ENCODE peak calls at places on chromosomes 16 and 17, in six cellular contexts. T is NT2/D1, H is foreskin fibroblast, C is AG04449, R is mesenchymal stem cell, Q is adrenal gland. O is an unnamed sample.

GRCh38 chr17:7548585-7549400 is at the start of gene TNFSF12:
- DNase-seq in T (no peak), C (no peak), H (peak; percentile 66), Q (peak; percentile 52), R (peak; percentile 40), O (no peak)

GRCh38 chr16:23436992-23437391 is 16.0 kb downstream of the COG7 start:
- DNase-seq in R (no peak), H (no peak), C (no peak), T (no peak), Q (no peak), O (no peak)

GRCh38 chr17:80097307-80097630 is 4.1 kb upstream of the GAA start:
- DNase-seq in T (no peak), Q (no peak), C (no peak), H (no peak), R (no peak), O (no peak)

GRCh38 chr17:75561927-75562603 is 25.5 kb upstream of the MYO15B start:
- DNase-seq in H (no peak), R (no peak), C (no peak), T (no peak), Q (peak; percentile 49), O (no peak)

GRCh38 chr16:22787456-22788189 is 26.3 kb upstream of the HS3ST2 start:
- DNase-seq in R (no peak), T (no peak), Q (no peak), H (peak; percentile 96), C (peak; percentile 55), O (peak; percentile 0)

GRCh38 chr17:72063262-72063661 is 57.6 kb upstream of the SOX9 start:
- DNase-seq in T (no peak), Q (no peak), H (no peak), C (no peak), R (no peak), O (no peak)

GRCh38 chr17:77212081-77212832 is 71.5 kb downstream of the SEC14L1 start:
- DNase-seq in T (no peak), Q (no peak), H (no peak), C (no peak), R (no peak), O (no peak)

GRCh38 chr17:66200685-66201092 is 8.8 kb upstream of the CEP112 start:
- DNase-seq in C (peak; percentile 14), T (no peak), Q (peak; percentile 41), H (peak; percentile 90), R (peak; percentile 81), O (no peak)

GRCh38 chr17:75047398-75048098 is 523 bp downstream of the KCTD2 start:
- DNase-seq in C (no peak), R (peak; percentile 20), Q (peak; percentile 54), H (peak; percentile 24), T (no peak), O (no peak)

GRCh38 chr17:43976956-43977837 is 23.5 kb upstream of the PYY start:
- DNase-seq in R (no peak), H (no peak), T (no peak), C (no peak), Q (no peak), O (no peak)
- H3K4me3 ChIP-seq in R (no peak overlapping the region), H (no peak overlapping the region), T (no peak overlapping the region), C (no peak overlapping the region), Q (no peak overlapping the region), O (no peak overlapping the region)

GRCh38 chr16:51151951-51152663 is 1.0 kb upstream of the SALL1 start:
- DNase-seq in C (no peak), H (peak; percentile 96), T (peak; percentile 92), Q (no peak), R (peak; percentile 96), O (no peak)

GRCh38 chr16:51154271-51155171 is 3.5 kb upstream of the SALL1 start:
- DNase-seq in Q (no peak), H (no peak), R (peak; percentile 66), T (no peak), C (no peak), O (no peak)

GRCh38 chr16:51151435-51151950 is 423 bp upstream of the SALL1 start:
- DNase-seq in Q (no peak), T (peak; percentile 81), R (peak; percentile 93), H (peak; percentile 87), C (no peak), O (no peak)

GRCh38 chr16:51153275-51153991 is 2.4 kb upstream of the SALL1 start:
- DNase-seq in T (no peak), R (peak; percentile 58), H (no peak), C (no peak), Q (no peak), O (no peak)

GRCh38 chr16:51152691-51153261 is 1.7 kb upstream of the SALL1 start:
- DNase-seq in H (peak; percentile 77), Q (no peak), R (peak; percentile 73), T (no peak), C (no peak), O (no peak)
- H3K4me3 ChIP-seq in H (peak overlapping the region; percentile 75), Q (peak overlapping the region; percentile 38), R (peak overlapping the region; percentile 94), T (peak overlapping the region; percentile 93), C (peak overlapping the region; percentile 76), O (peak overlapping the region; percentile 29)

DNA sequence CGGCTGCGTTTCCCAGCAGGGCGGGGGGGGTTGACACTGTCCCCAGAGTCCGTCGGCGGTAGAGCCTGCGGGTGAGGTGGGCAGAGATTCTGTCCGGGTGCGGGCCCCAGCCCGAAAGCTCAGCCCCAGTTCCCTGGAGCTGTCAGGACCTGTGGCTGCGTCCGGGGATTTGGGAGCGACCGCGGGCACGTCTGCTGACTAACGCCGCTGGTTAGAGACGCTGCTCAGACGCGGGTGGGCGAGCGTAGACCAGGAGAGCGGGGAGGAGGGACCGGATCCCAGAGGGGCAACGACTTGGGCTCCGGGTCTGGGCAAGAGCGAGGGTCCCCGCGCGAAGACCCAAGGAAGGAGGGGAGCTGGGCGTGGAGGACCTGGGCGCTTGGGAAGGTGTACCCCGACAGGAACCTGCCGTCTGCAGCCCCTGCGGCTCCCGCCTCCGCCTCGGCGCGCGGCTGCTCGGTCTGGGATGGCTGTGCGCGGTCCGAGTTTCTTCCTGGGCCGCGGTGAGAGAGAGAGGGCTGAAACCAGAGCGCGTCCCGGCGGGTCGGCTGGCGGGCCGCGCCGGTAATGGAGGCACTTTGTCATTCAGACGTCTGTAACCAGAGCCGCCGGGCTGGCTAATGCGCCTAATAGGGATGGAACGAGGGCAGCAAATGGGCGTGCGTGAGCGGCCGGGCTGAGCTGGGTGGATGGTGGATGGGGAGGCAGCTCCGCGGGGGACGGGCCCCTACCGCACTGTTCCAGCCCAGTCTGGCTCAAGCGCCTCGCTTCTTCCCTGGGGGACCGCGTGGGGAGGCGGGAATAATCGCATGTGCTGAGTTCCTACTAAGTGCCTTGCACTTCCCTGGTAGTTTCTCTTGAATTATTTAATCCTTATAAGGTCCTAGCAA is 2.3 kb downstream of the NGFR start:
- DNase-seq in H (peak; percentile 54), Q (no peak), R (peak; percentile 56), T (no peak), C (no peak), O (peak; percentile 4)
- H3K4me3 ChIP-seq in H (no peak overlapping the region), Q (peak overlapping the region; percentile 50), R (peak overlapping the region; percentile 21), T (peak overlapping the region; percentile 83), C (no peak overlapping the region), O (no peak overlapping the region)

DNA sequence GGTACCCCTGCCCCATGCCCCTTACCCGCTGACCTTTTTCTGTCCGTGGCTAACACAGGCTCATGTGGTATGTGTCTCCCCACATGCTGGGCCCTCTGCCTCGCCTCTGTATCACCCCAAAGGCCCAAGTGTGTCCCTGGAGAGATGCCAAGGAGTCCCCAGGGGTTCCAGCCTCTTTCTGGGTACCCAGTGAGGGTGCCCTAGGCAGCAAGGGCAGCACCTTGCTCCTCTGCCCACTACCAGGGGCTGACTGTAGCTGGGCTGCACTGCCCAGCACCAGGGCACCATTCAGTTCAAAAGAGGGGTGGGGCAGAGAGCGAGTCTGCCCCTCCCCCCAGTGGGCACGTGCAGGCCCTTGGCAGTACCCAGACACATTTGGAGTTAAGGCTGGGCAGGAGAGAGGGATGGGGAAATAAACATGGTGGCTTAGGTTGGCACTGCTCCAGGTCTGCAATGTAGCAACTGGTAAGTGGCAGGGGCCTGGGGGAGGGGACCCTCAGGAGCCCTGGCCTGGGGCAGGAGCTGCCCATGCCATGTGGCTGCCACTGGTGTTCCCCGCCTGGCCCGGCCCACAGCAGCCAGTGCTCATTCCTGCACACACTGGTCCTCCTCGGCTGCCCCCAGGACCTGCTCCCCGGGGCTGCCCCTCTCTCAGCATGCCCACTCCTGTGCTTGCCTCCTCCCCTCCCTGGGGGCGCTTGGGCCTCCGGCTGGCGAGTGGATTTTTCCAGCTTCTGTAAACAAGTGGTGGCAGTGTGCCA is 9.1 kb downstream of the THRA start:
- DNase-seq in Q (peak; percentile 84), C (no peak), T (no peak), R (peak; percentile 32), H (peak; percentile 69), O (peak; percentile 81)
- H3K4me3 ChIP-seq in Q (peak overlapping the region; percentile 30), C (no peak overlapping the region), T (no peak overlapping the region), R (no peak overlapping the region), H (no peak overlapping the region), O (peak overlapping the region; percentile 6)